ENCODE peak calls at places on chromosomes 11 and 22, in seven cellular contexts. One of them, this sample, is unnamed.
A peak's percentile ranks its signal among the peaks of the same experiment; 100 is the strongest.

GRCh38 chr11:71499125-71499524 is 27.9 kb upstream of the KRTAP5-7 start:
- DNase-seq in HFFc6: no peak
- DNase-seq in activated CD8-positive, alpha-beta T cell treated with anti-CD3 and anti-CD28 coated beads for 36 hours: no peak
- DNase-seq in WTC11: no peak
- DNase-seq in kidney epithelial cell: no peak
- DNase-seq in testis: no peak
- DNase-seq in heart right ventricle: no peak
- DNase-seq in this sample: no peak

GRCh38 chr11:26297179-26297970 is 34.6 kb upstream of the ANO3 start:
- DNase-seq in HFFc6: peak; percentile 50
- DNase-seq in activated CD8-positive, alpha-beta T cell treated with anti-CD3 and anti-CD28 coated beads for 36 hours: no peak
- DNase-seq in WTC11: no peak
- DNase-seq in kidney epithelial cell: peak; percentile 37
- DNase-seq in testis: no peak
- DNase-seq in heart right ventricle: no peak
- DNase-seq in this sample: peak; percentile 25

GRCh38 chr11:9076661-9077060 is 14.7 kb downstream of the SCUBE2 start:
- DNase-seq in HFFc6: no peak
- DNase-seq in activated CD8-positive, alpha-beta T cell treated with anti-CD3 and anti-CD28 coated beads for 36 hours: no peak
- DNase-seq in WTC11: no peak
- DNase-seq in kidney epithelial cell: no peak
- DNase-seq in testis: no peak
- DNase-seq in heart right ventricle: no peak
- DNase-seq in this sample: no peak

GRCh38 chr11:1221848-1222311 is 986 bp upstream of the MUC5B start:
- DNase-seq in HFFc6: no peak
- DNase-seq in activated CD8-positive, alpha-beta T cell treated with anti-CD3 and anti-CD28 coated beads for 36 hours: no peak
- DNase-seq in WTC11: peak; percentile 9
- DNase-seq in kidney epithelial cell: no peak
- DNase-seq in testis: no peak
- DNase-seq in heart right ventricle: peak; percentile 9
- DNase-seq in this sample: no peak

GRCh38 chr11:29006668-29007067 is 898.5 kb downstream of the METTL15 start:
- DNase-seq in HFFc6: no peak
- DNase-seq in activated CD8-positive, alpha-beta T cell treated with anti-CD3 and anti-CD28 coated beads for 36 hours: no peak
- DNase-seq in WTC11: no peak
- DNase-seq in kidney epithelial cell: no peak
- DNase-seq in testis: no peak
- DNase-seq in heart right ventricle: no peak
- DNase-seq in this sample: no peak

GRCh38 chr11:13140028-13140870 is 131.1 kb downstream of the RASSF10 start:
- DNase-seq in HFFc6: no peak
- DNase-seq in activated CD8-positive, alpha-beta T cell treated with anti-CD3 and anti-CD28 coated beads for 36 hours: peak; percentile 3
- DNase-seq in WTC11: no peak
- DNase-seq in kidney epithelial cell: peak; percentile 96
- DNase-seq in testis: no peak
- DNase-seq in heart right ventricle: no peak
- DNase-seq in this sample: no peak

GRCh38 chr22:27799334-27800249 is 2.0 kb downstream of the MN1 start:
- DNase-seq in HFFc6: no peak
- DNase-seq in activated CD8-positive, alpha-beta T cell treated with anti-CD3 and anti-CD28 coated beads for 36 hours: no peak
- DNase-seq in WTC11: no peak
- DNase-seq in kidney epithelial cell: no peak
- DNase-seq in testis: no peak
- DNase-seq in heart right ventricle: peak; percentile 57
- DNase-seq in this sample: no peak

GRCh38 chr11:47003180-47003877 is 66.8 kb downstream of the CSTPP1 start:
- DNase-seq in HFFc6: no peak
- DNase-seq in activated CD8-positive, alpha-beta T cell treated with anti-CD3 and anti-CD28 coated beads for 36 hours: peak; percentile 72
- DNase-seq in WTC11: no peak
- DNase-seq in kidney epithelial cell: no peak
- DNase-seq in testis: no peak
- DNase-seq in heart right ventricle: no peak
- DNase-seq in this sample: no peak

GRCh38 chr11:13016415-13016814 is 7.3 kb downstream of the RASSF10 start:
- DNase-seq in HFFc6: no peak
- DNase-seq in activated CD8-positive, alpha-beta T cell treated with anti-CD3 and anti-CD28 coated beads for 36 hours: no peak
- DNase-seq in WTC11: no peak
- DNase-seq in kidney epithelial cell: no peak
- DNase-seq in testis: no peak
- DNase-seq in heart right ventricle: no peak
- DNase-seq in this sample: peak; percentile 9

GRCh38 chr11:112785717-112786116 is 175.5 kb upstream of the NCAM1 start:
- DNase-seq in HFFc6: no peak
- DNase-seq in activated CD8-positive, alpha-beta T cell treated with anti-CD3 and anti-CD28 coated beads for 36 hours: no peak
- DNase-seq in WTC11: no peak
- DNase-seq in kidney epithelial cell: no peak
- DNase-seq in testis: no peak
- DNase-seq in heart right ventricle: no peak
- DNase-seq in this sample: no peak

GRCh38 chr11:80156062-80156461 is 715.2 kb upstream of the TENM4 start:
- DNase-seq in HFFc6: no peak
- DNase-seq in activated CD8-positive, alpha-beta T cell treated with anti-CD3 and anti-CD28 coated beads for 36 hours: no peak
- DNase-seq in WTC11: no peak
- DNase-seq in kidney epithelial cell: no peak
- DNase-seq in testis: no peak
- DNase-seq in heart right ventricle: no peak
- DNase-seq in this sample: no peak

GRCh38 chr22:46047226-46047625 is 70.3 kb upstream of the WNT7B start:
- DNase-seq in HFFc6: no peak
- DNase-seq in activated CD8-positive, alpha-beta T cell treated with anti-CD3 and anti-CD28 coated beads for 36 hours: no peak
- DNase-seq in WTC11: peak; percentile 7
- DNase-seq in kidney epithelial cell: no peak
- DNase-seq in testis: peak; percentile 12
- DNase-seq in heart right ventricle: no peak
- DNase-seq in this sample: no peak

GRCh38 chr11:889261-889660 is 21.3 kb downstream of the CHID1 start:
- DNase-seq in HFFc6: no peak
- DNase-seq in activated CD8-positive, alpha-beta T cell treated with anti-CD3 and anti-CD28 coated beads for 36 hours: no peak
- DNase-seq in WTC11: no peak
- DNase-seq in kidney epithelial cell: no peak
- DNase-seq in testis: no peak
- DNase-seq in heart right ventricle: no peak
- DNase-seq in this sample: no peak

GRCh38 chr11:86442827-86443226 is 68.1 kb downstream of the CCDC81 start:
- DNase-seq in HFFc6: no peak
- DNase-seq in activated CD8-positive, alpha-beta T cell treated with anti-CD3 and anti-CD28 coated beads for 36 hours: no peak
- DNase-seq in WTC11: no peak
- DNase-seq in kidney epithelial cell: no peak
- DNase-seq in testis: no peak
- DNase-seq in heart right ventricle: no peak
- DNase-seq in this sample: no peak

GRCh38 chr22:40348025-40348658 is 1.8 kb downstream of the ADSL start:
- DNase-seq in HFFc6: peak; percentile 51
- DNase-seq in activated CD8-positive, alpha-beta T cell treated with anti-CD3 and anti-CD28 coated beads for 36 hours: peak; percentile 84
- DNase-seq in WTC11: peak; percentile 42
- DNase-seq in kidney epithelial cell: no peak
- DNase-seq in testis: peak; percentile 79
- DNase-seq in heart right ventricle: no peak
- DNase-seq in this sample: peak; percentile 52

GRCh38 chr22:40345801-40346177 is 511 bp upstream of the ADSL start:
- DNase-seq in HFFc6: peak; percentile 11
- DNase-seq in activated CD8-positive, alpha-beta T cell treated with anti-CD3 and anti-CD28 coated beads for 36 hours: peak; percentile 73
- DNase-seq in WTC11: peak; percentile 38
- DNase-seq in kidney epithelial cell: no peak
- DNase-seq in testis: no peak
- DNase-seq in heart right ventricle: peak; percentile 29
- DNase-seq in this sample: no peak

GRCh38 chr22:40345271-40345670 is 1.0 kb upstream of the ADSL start:
- DNase-seq in HFFc6: no peak
- DNase-seq in activated CD8-positive, alpha-beta T cell treated with anti-CD3 and anti-CD28 coated beads for 36 hours: peak; percentile 62
- DNase-seq in WTC11: no peak
- DNase-seq in kidney epithelial cell: no peak
- DNase-seq in testis: no peak
- DNase-seq in heart right ventricle: no peak
- DNase-seq in this sample: no peak

GRCh38 chr22:40347300-40347699 is 1.0 kb downstream of the ADSL start:
- DNase-seq in HFFc6: no peak
- DNase-seq in activated CD8-positive, alpha-beta T cell treated with anti-CD3 and anti-CD28 coated beads for 36 hours: no peak
- DNase-seq in WTC11: no peak
- DNase-seq in kidney epithelial cell: no peak
- DNase-seq in testis: no peak
- DNase-seq in heart right ventricle: no peak
- DNase-seq in this sample: no peak

GRCh38 chr22:40346178-40347064 is at the start of gene ADSL:
- DNase-seq in HFFc6: peak; percentile 78
- DNase-seq in activated CD8-positive, alpha-beta T cell treated with anti-CD3 and anti-CD28 coated beads for 36 hours: peak; percentile 92
- DNase-seq in WTC11: peak; percentile 89
- DNase-seq in kidney epithelial cell: peak; percentile 57
- DNase-seq in testis: peak; percentile 94
- DNase-seq in heart right ventricle: peak; percentile 90
- DNase-seq in this sample: peak; percentile 89
- TF ChIP-seq CTCF in HFFc6: no peak
- TF ChIP-seq CTCF in activated CD8-positive, alpha-beta T cell treated with anti-CD3 and anti-CD28 coated beads for 36 hours: no peak
- TF ChIP-seq CTCF in WTC11: no peak
- TF ChIP-seq CTCF in kidney epithelial cell: no peak
- TF ChIP-seq CTCF in testis: peak; percentile 15
- TF ChIP-seq CTCF in heart right ventricle: no peak
- TF ChIP-seq CTCF in this sample: no peak

GRCh38 chr11:10298342-10298741 is 4.3 kb upstream of the SBF2 start:
- DNase-seq in HFFc6: peak; percentile 93
- DNase-seq in activated CD8-positive, alpha-beta T cell treated with anti-CD3 and anti-CD28 coated beads for 36 hours: peak; percentile 83
- DNase-seq in WTC11: no peak
- DNase-seq in kidney epithelial cell: peak; percentile 89
- DNase-seq in testis: no peak
- DNase-seq in heart right ventricle: no peak
- DNase-seq in this sample: no peak
- TF ChIP-seq CTCF in HFFc6: peak; percentile 74
- TF ChIP-seq CTCF in activated CD8-positive, alpha-beta T cell treated with anti-CD3 and anti-CD28 coated beads for 36 hours: peak; percentile 68
- TF ChIP-seq CTCF in WTC11: no peak
- TF ChIP-seq CTCF in kidney epithelial cell: peak; percentile 20
- TF ChIP-seq CTCF in testis: no peak
- TF ChIP-seq CTCF in heart right ventricle: no peak
- TF ChIP-seq CTCF in this sample: no peak

DNA sequence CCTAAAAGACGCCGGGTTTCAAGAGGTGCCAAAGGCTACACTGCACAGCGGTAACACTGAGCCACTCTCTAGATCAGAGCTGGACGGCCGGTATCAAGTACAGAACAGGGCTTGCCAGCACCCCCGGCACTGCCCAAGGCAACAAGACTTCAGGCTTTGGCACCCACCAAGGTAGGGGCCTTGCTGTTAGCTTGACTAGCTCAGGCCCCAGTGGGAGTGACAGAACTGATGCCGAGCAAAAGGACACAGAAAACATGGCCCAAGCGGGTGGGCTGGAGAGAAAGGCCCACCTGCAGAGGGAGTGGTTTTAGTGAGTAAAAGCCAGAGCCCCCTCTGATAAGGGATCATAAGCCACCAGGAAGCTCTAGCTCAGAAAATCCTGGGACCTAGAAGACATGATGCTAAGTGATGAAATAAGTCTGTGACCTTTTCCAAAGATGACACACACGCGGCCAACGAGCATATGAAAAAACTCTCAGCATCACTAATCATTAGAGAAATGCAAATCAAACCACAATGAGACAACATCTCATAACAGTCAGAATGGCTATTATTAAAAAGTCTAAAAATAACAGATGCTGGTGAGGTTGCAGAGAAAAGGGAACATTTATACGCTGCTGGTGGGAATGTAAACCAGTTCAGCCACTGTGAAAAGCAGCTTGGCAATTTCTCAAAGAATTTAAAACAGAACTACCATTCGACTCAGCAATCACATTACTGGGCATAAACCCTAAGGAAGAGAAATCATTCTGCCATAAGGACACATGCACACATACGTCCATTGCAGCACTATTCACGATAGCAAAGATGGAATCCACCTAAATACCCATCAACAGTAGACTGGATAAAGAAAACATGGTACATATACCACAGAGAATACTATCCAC is 12.9 kb downstream of the EHD1 start:
- DNase-seq in HFFc6: peak; percentile 90
- DNase-seq in activated CD8-positive, alpha-beta T cell treated with anti-CD3 and anti-CD28 coated beads for 36 hours: peak; percentile 72
- DNase-seq in WTC11: no peak
- DNase-seq in kidney epithelial cell: no peak
- DNase-seq in testis: no peak
- DNase-seq in heart right ventricle: no peak
- DNase-seq in this sample: no peak
- TF ChIP-seq CTCF in HFFc6: no peak
- TF ChIP-seq CTCF in activated CD8-positive, alpha-beta T cell treated with anti-CD3 and anti-CD28 coated beads for 36 hours: no peak
- TF ChIP-seq CTCF in WTC11: no peak
- TF ChIP-seq CTCF in kidney epithelial cell: no peak
- TF ChIP-seq CTCF in testis: no peak
- TF ChIP-seq CTCF in heart right ventricle: no peak
- TF ChIP-seq CTCF in this sample: no peak

GRCh38 chr11:64536396-64536935 is 54.6 kb upstream of the SLC22A12 start:
- DNase-seq in HFFc6: peak; percentile 38
- DNase-seq in activated CD8-positive, alpha-beta T cell treated with anti-CD3 and anti-CD28 coated beads for 36 hours: no peak
- DNase-seq in WTC11: no peak
- DNase-seq in kidney epithelial cell: no peak
- DNase-seq in testis: no peak
- DNase-seq in heart right ventricle: no peak
- DNase-seq in this sample: no peak
- TF ChIP-seq CTCF in HFFc6: no peak
- TF ChIP-seq CTCF in activated CD8-positive, alpha-beta T cell treated with anti-CD3 and anti-CD28 coated beads for 36 hours: no peak
- TF ChIP-seq CTCF in WTC11: no peak
- TF ChIP-seq CTCF in kidney epithelial cell: no peak
- TF ChIP-seq CTCF in testis: no peak
- TF ChIP-seq CTCF in heart right ventricle: no peak
- TF ChIP-seq CTCF in this sample: no peak

GRCh38 chr11:75525433-75526191 is at the start of gene GDPD5:
- DNase-seq in HFFc6: peak; percentile 40
- DNase-seq in activated CD8-positive, alpha-beta T cell treated with anti-CD3 and anti-CD28 coated beads for 36 hours: peak; percentile 87
- DNase-seq in WTC11: peak; percentile 85
- DNase-seq in kidney epithelial cell: no peak
- DNase-seq in testis: peak; percentile 79
- DNase-seq in heart right ventricle: peak; percentile 83
- DNase-seq in this sample: peak; percentile 94
- TF ChIP-seq CTCF in HFFc6: peak; percentile 78
- TF ChIP-seq CTCF in activated CD8-positive, alpha-beta T cell treated with anti-CD3 and anti-CD28 coated beads for 36 hours: peak; percentile 28
- TF ChIP-seq CTCF in WTC11: no peak
- TF ChIP-seq CTCF in kidney epithelial cell: no peak
- TF ChIP-seq CTCF in testis: peak; percentile 30
- TF ChIP-seq CTCF in heart right ventricle: peak; percentile 57
- TF ChIP-seq CTCF in this sample: peak; percentile 47

GRCh38 chr11:63745304-63746170 is 23.0 kb downstream of the ZFTA start:
- DNase-seq in HFFc6: no peak
- DNase-seq in activated CD8-positive, alpha-beta T cell treated with anti-CD3 and anti-CD28 coated beads for 36 hours: no peak
- DNase-seq in WTC11: no peak
- DNase-seq in kidney epithelial cell: no peak
- DNase-seq in testis: no peak
- DNase-seq in heart right ventricle: no peak
- DNase-seq in this sample: no peak
- TF ChIP-seq CTCF in HFFc6: peak; percentile 68
- TF ChIP-seq CTCF in activated CD8-positive, alpha-beta T cell treated with anti-CD3 and anti-CD28 coated beads for 36 hours: no peak
- TF ChIP-seq CTCF in WTC11: no peak
- TF ChIP-seq CTCF in kidney epithelial cell: no peak
- TF ChIP-seq CTCF in testis: no peak
- TF ChIP-seq CTCF in heart right ventricle: peak; percentile 29
- TF ChIP-seq CTCF in this sample: no peak

This sample was measured in endothelial cell.